ENCODE peak calls at places on chromosomes 13 and 19, in ten cellular contexts. J is fibroblast of lung; Q is tibial nerve; P is H1; Z is SK-N-SH; M is thoracic aorta; L is lung; R is left ventricle myocardium inferior; Y is CD8-positive, alpha-beta memory T cell; B is HCT116. A is an unnamed sample.

GRCh38 chr13:110366733-110367132 is 59.6 kb downstream of the COL4A2 start:
- DNase-seq in J (no peak), Q (no peak), P (no peak), Z (no peak), M (no peak), L (no peak), R (no peak), Y (no peak), B (no peak), A (no peak)

GRCh38 chr19:47633516-47633915 is 24.6 kb downstream of the BICRA start:
- DNase-seq in J (no peak), Q (no peak), P (no peak), Z (no peak), M (no peak), L (no peak), R (no peak), Y (no peak), B (peak; percentile 51), A (no peak)

GRCh38 chr19:41545547-41545946 is 30.4 kb upstream of the CEACAM21 start:
- DNase-seq in J (no peak), Q (no peak), P (no peak), Z (no peak), M (no peak), L (no peak), R (no peak), Y (peak; percentile 21), B (no peak), A (no peak)

GRCh38 chr13:52847682-52848432 is 583 bp downstream of the PCDH8 start:
- DNase-seq in J (no peak), Q (no peak), P (no peak), Z (peak; percentile 31), M (no peak), L (no peak), R (no peak), Y (no peak), B (no peak), A (no peak)

GRCh38 chr13:77360032-77360431 is 33.1 kb upstream of the MYCBP2 start:
- DNase-seq in J (no peak), Q (no peak), P (no peak), Z (no peak), M (no peak), L (no peak), R (no peak), Y (no peak), B (no peak), A (no peak)

GRCh38 chr19:39407644-39408391 is 1.2 kb downstream of the ZFP36 start:
- DNase-seq in J (peak; percentile 46), Q (no peak), P (peak; percentile 54), Z (no peak), M (no peak), L (peak; percentile 67), R (peak; percentile 56), Y (peak; percentile 67), B (no peak), A (peak; percentile 65)

GRCh38 chr19:8220481-8220880 is 11.3 kb downstream of the CERS4 start:
- DNase-seq in J (no peak), Q (no peak), P (no peak), Z (no peak), M (no peak), L (no peak), R (no peak), Y (no peak), B (no peak), A (no peak)

GRCh38 chr19:27885361-27885760 is 1327.6 kb downstream of the UQCRFS1 start:
- DNase-seq in J (no peak), Q (no peak), P (no peak), Z (no peak), M (no peak), L (no peak), R (no peak), Y (no peak), B (no peak), A (no peak)

GRCh38 chr19:15159251-15159650 is 41.5 kb downstream of the NOTCH3 start:
- DNase-seq in J (peak; percentile 24), Q (no peak), P (no peak), Z (no peak), M (no peak), L (no peak), R (no peak), Y (no peak), B (no peak), A (no peak)

GRCh38 chr19:5425260-5425659 is 30.0 kb upstream of the ZNRF4 start:
- DNase-seq in J (no peak), Q (no peak), P (no peak), Z (no peak), M (no peak), L (no peak), R (no peak), Y (no peak), B (no peak), A (no peak)

GRCh38 chr13:36282818-36283432 is 14.7 kb downstream of the CCDC169 start:
- DNase-seq in J (peak; percentile 69), Q (no peak), P (no peak), Z (peak; percentile 44), M (no peak), L (no peak), R (no peak), Y (no peak), B (peak; percentile 2), A (no peak)

GRCh38 chr13:40109324-40109958 is 454.0 kb downstream of the COG6 start:
- DNase-seq in J (peak; percentile 96), Q (no peak), P (no peak), Z (no peak), M (no peak), L (no peak), R (no peak), Y (no peak), B (no peak), A (no peak)

DNA sequence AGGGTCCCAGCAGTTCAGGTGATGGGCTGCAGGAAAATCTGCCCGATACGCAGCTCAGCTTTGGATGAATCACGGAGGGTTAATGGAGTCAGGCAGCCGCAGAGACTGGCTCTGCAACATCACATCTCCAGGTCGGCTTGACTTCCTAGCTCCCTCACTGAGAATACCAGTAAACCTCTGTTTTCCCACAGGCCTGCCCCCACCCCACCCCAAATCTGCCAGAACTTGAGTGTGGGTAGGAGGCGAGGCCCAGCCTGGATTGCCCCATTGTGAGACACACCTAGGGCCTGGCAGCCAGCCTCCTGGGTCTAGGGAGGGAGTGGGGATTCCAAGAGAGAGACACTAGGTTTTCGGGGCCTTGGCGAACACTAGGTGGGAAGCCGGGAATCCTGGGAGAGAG is 3.7 kb upstream of the KRTDAP start:
- DNase-seq in J (no peak), Q (no peak), P (no peak), Z (no peak), M (no peak), L (no peak), R (no peak), Y (no peak), B (no peak), A (no peak)
- H3K27ac ChIP-seq in J (no peak overlapping the region), Q (no peak overlapping the region), P (no peak overlapping the region), Z (no peak overlapping the region), M (no peak overlapping the region), L (no peak overlapping the region), R (no peak overlapping the region), Y (no peak overlapping the region), B (no peak overlapping the region), A (no peak overlapping the region)

DNA sequence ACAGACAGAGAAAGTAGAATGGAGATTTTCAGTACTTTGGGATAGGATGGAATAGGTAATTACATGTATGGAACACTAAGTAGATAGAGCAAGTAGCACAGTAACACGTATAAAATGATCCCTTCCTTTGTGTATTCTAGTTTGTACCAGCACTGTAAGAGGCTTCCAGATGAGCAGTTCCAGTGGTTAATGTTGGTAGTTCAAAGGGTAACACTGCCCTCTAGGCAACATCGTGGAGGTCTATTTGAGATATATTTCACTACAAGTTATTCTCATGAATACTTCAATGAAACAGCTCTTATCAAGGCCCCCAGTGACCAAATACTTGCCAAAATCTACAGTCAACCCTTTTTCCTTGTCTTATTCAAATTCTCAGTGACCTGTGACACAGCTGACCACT is 13.5 kb upstream of the ZNF563 start:
- DNase-seq in J (no peak), Q (no peak), P (no peak), Z (no peak), M (no peak), L (no peak), R (no peak), Y (no peak), B (no peak), A (no peak)
- H3K9me3 ChIP-seq in J (peaks cover 2% of the 10 kb centered on the region), Q (no peaks in the 10 kb centered on the region), P (peaks cover 48% of the 10 kb centered on the region), Z (peaks cover 27% of the 10 kb centered on the region), M (peaks cover 67% of the 10 kb centered on the region), L (peaks cover 6% of the 10 kb centered on the region), R (peaks cover 98% of the 10 kb centered on the region), Y (peaks cover 24% of the 10 kb centered on the region), B (peaks cover 31% of the 10 kb centered on the region), A (peaks cover 28% of the 10 kb centered on the region)

GRCh38 chr13:51230473-51231105 is 8.4 kb downstream of the FAM124A start:
- DNase-seq in J (peak; percentile 71), Q (peak; percentile 31), P (no peak), Z (no peak), M (no peak), L (no peak), R (peak; percentile 65), Y (no peak), B (no peak), A (no peak)
- H3K27ac ChIP-seq in J (peak overlapping the region; percentile 28), Q (peak overlapping the region; percentile 82), P (no peak overlapping the region), Z (peak overlapping the region; percentile 22), M (no peak overlapping the region), L (peak overlapping the region; percentile 55), R (peak overlapping the region; percentile 75), Y (no peak overlapping the region), B (no peak overlapping the region), A (no peak overlapping the region)

GRCh38 chr13:46040763-46041162 is 11.8 kb downstream of the ZC3H13 start:
- DNase-seq in J (no peak), Q (no peak), P (no peak), Z (no peak), M (no peak), L (no peak), R (no peak), Y (no peak), B (no peak), A (no peak)

GRCh38 chr13:46043647-46044046 is 8.9 kb downstream of the ZC3H13 start:
- DNase-seq in J (no peak), Q (no peak), P (no peak), Z (no peak), M (no peak), L (no peak), R (no peak), Y (no peak), B (no peak), A (no peak)

GRCh38 chr13:46050771-46051170 is 1.8 kb downstream of the ZC3H13 start:
- DNase-seq in J (no peak), Q (no peak), P (no peak), Z (no peak), M (no peak), L (no peak), R (no peak), Y (no peak), B (no peak), A (no peak)

GRCh38 chr13:46041335-46041934 is 11.1 kb downstream of the ZC3H13 start:
- DNase-seq in J (peak; percentile 79), Q (no peak), P (no peak), Z (no peak), M (no peak), L (no peak), R (no peak), Y (no peak), B (no peak), A (no peak)

GRCh38 chr13:46045424-46045823 is 7.1 kb downstream of the ZC3H13 start:
- DNase-seq in J (no peak), Q (no peak), P (no peak), Z (no peak), M (no peak), L (no peak), R (no peak), Y (no peak), B (no peak), A (no peak)
- H3K9me3 ChIP-seq in J (no peaks in the 10 kb centered on the region), Q (no peaks in the 10 kb centered on the region), P (no peaks in the 10 kb centered on the region), Z (no peaks in the 10 kb centered on the region), M (no peaks in the 10 kb centered on the region), L (no peaks in the 10 kb centered on the region), R (no peaks in the 10 kb centered on the region), Y (no peaks in the 10 kb centered on the region), B (no peaks in the 10 kb centered on the region), A (no peaks in the 10 kb centered on the region)